ENCODE peak calls at places on chromosomes 16 and 17, in eight cellular contexts. One of them, this sample, is unnamed.

GRCh38 chr17:2067048-2067452 is 12.1 kb downstream of the HIC1 start:
- DNase-seq in AG20443: no peak
- DNase-seq in right cardiac atrium: peak; percentile 44
- DNase-seq in NCI-H146: no peak
- DNase-seq in AG10803: no peak
- DNase-seq in nephron progenitor cell: no peak
- DNase-seq in LoVo: no peak
- DNase-seq in heart left ventricle: no peak
- DNase-seq in this sample: no peak

GRCh38 chr16:27450836-27451341 is 48.9 kb downstream of the IL21R start:
- DNase-seq in AG10803: no peak
- DNase-seq in nephron progenitor cell: no peak
- DNase-seq in AG20443: no peak
- DNase-seq in NCI-H146: no peak
- DNase-seq in right cardiac atrium: no peak
- DNase-seq in heart left ventricle: peak; percentile 59
- DNase-seq in LoVo: no peak
- DNase-seq in this sample: no peak

GRCh38 chr16:24534634-24535033 is 4.7 kb upstream of the RBBP6 start:
- DNase-seq in heart left ventricle: no peak
- DNase-seq in NCI-H146: no peak
- DNase-seq in right cardiac atrium: no peak
- DNase-seq in AG10803: no peak
- DNase-seq in AG20443: no peak
- DNase-seq in LoVo: no peak
- DNase-seq in nephron progenitor cell: no peak
- DNase-seq in this sample: no peak

GRCh38 chr16:87451563-87452210 is 41.1 kb downstream of the ZCCHC14 start:
- DNase-seq in AG20443: no peak
- DNase-seq in nephron progenitor cell: no peak
- DNase-seq in LoVo: no peak
- DNase-seq in heart left ventricle: no peak
- DNase-seq in NCI-H146: no peak
- DNase-seq in AG10803: no peak
- DNase-seq in right cardiac atrium: no peak
- DNase-seq in this sample: no peak

GRCh38 chr16:78094166-78094565 is 5.3 kb upstream of the WWOX start:
- DNase-seq in NCI-H146: no peak
- DNase-seq in nephron progenitor cell: no peak
- DNase-seq in AG20443: no peak
- DNase-seq in right cardiac atrium: no peak
- DNase-seq in LoVo: no peak
- DNase-seq in heart left ventricle: no peak
- DNase-seq in AG10803: no peak
- DNase-seq in this sample: no peak

GRCh38 chr17:4843451-4843850 is 10.3 kb downstream of the MINK1 start:
- DNase-seq in nephron progenitor cell: no peak
- DNase-seq in AG10803: no peak
- DNase-seq in right cardiac atrium: no peak
- DNase-seq in NCI-H146: no peak
- DNase-seq in LoVo: no peak
- DNase-seq in AG20443: no peak
- DNase-seq in heart left ventricle: no peak
- DNase-seq in this sample: no peak

GRCh38 chr16:15707332-15707731 is 57.3 kb downstream of the NDE1 start:
- DNase-seq in NCI-H146: no peak
- DNase-seq in AG20443: no peak
- DNase-seq in nephron progenitor cell: no peak
- DNase-seq in LoVo: no peak
- DNase-seq in AG10803: no peak
- DNase-seq in heart left ventricle: no peak
- DNase-seq in right cardiac atrium: no peak
- DNase-seq in this sample: no peak

GRCh38 chr16:73062640-73063283 is 14.8 kb upstream of the ZFHX3 start:
- DNase-seq in NCI-H146: no peak
- DNase-seq in right cardiac atrium: peak; percentile 57
- DNase-seq in AG10803: no peak
- DNase-seq in LoVo: no peak
- DNase-seq in heart left ventricle: peak; percentile 70
- DNase-seq in AG20443: no peak
- DNase-seq in nephron progenitor cell: peak; percentile 78
- DNase-seq in this sample: no peak

GRCh38 chr17:27832851-27833250 is 32.5 kb upstream of the NOS2 start:
- DNase-seq in nephron progenitor cell: no peak
- DNase-seq in heart left ventricle: no peak
- DNase-seq in NCI-H146: no peak
- DNase-seq in LoVo: no peak
- DNase-seq in right cardiac atrium: no peak
- DNase-seq in AG10803: no peak
- DNase-seq in AG20443: no peak
- DNase-seq in this sample: no peak

GRCh38 chr17:27549251-27549919 is 81.6 kb upstream of the LGALS9 start:
- DNase-seq in NCI-H146: no peak
- DNase-seq in nephron progenitor cell: no peak
- DNase-seq in AG20443: no peak
- DNase-seq in heart left ventricle: no peak
- DNase-seq in right cardiac atrium: peak; percentile 89
- DNase-seq in AG10803: no peak
- DNase-seq in LoVo: no peak
- DNase-seq in this sample: peak; percentile 77

GRCh38 chr16:67539691-67540635 is 11.3 kb downstream of the RIPOR1 start:
- DNase-seq in heart left ventricle: peak; percentile 33
- DNase-seq in AG10803: no peak
- DNase-seq in NCI-H146: no peak
- DNase-seq in LoVo: no peak
- DNase-seq in AG20443: no peak
- DNase-seq in nephron progenitor cell: no peak
- DNase-seq in right cardiac atrium: peak; percentile 53
- DNase-seq in this sample: no peak

This sample was measured in cerebellum.